ENCODE peak calls at places on chromosome 13, in four cellular contexts. C is upper lobe of left lung, P is sigmoid colon, R is breast epithelium. Z is an unnamed sample.

GRCh38 chr13:31418186-31418585 is 218.4 kb downstream of the B3GLCT start:
- DNase-seq in P (no peak), R (no peak), C (no peak), Z (no peak)

GRCh38 chr13:106133025-106133424 is 402.4 kb downstream of the EFNB2 start:
- DNase-seq in R (no peak), C (no peak), P (no peak), Z (no peak)

GRCh38 chr13:110197471-110197870 is 109.5 kb downstream of the COL4A1 start:
- DNase-seq in C (no peak), P (no peak), R (no peak), Z (no peak)

GRCh38 chr13:45674908-45675307 is 27.2 kb upstream of the CBY2 start:
- DNase-seq in R (peak; percentile 92), C (no peak), P (no peak), Z (no peak)

GRCh38 chr13:27130223-27131015 is 41.2 kb downstream of the USP12 start:
- DNase-seq in P (no peak), C (no peak), R (no peak), Z (no peak)

GRCh38 chr13:64579331-64579730 is 2650.8 kb downstream of the PCDH9 start:
- DNase-seq in C (no peak), P (no peak), R (no peak), Z (no peak)

GRCh38 chr13:97629601-97630272 is 195.8 kb downstream of the RAP2A start:
- DNase-seq in P (no peak), R (no peak), C (no peak), Z (no peak)

GRCh38 chr13:35859981-35860380 is 271.2 kb downstream of the DCLK1 start:
- DNase-seq in R (no peak), C (no peak), P (no peak), Z (no peak)

GRCh38 chr13:102028846-102029245 is 373.0 kb downstream of the FGF14 start:
- DNase-seq in R (no peak), P (no peak), C (no peak), Z (no peak)

GRCh38 chr13:31755803-31756212 is 16.5 kb downstream of the RXFP2 start:
- DNase-seq in C (no peak), R (no peak), P (no peak), Z (no peak)

GRCh38 chr13:23898101-23898500 is 799 bp upstream of the C1QTNF9B start:
- DNase-seq in P (peak; percentile 85), C (no peak), R (no peak), Z (no peak)

GRCh38 chr13:39040206-39040605 is 1.9 kb downstream of the NHLRC3 start:
- DNase-seq in C (no peak), P (no peak), R (no peak), Z (no peak)

GRCh38 chr13:27788271-27788670 is 4.0 kb upstream of the GSX1 start:
- DNase-seq in P (no peak), R (no peak), C (no peak), Z (no peak)

GRCh38 chr13:49436890-49437289 is 7.0 kb downstream of the CAB39L start:
- DNase-seq in P (peak; percentile 77), R (no peak), C (no peak), Z (no peak)

GRCh38 chr13:97468331-97468730 is 34.4 kb downstream of the RAP2A start:
- DNase-seq in C (no peak), R (no peak), P (no peak), Z (no peak)

GRCh38 chr13:44618326-44618725 is 42.2 kb upstream of the TSC22D1 start:
- DNase-seq in C (no peak), P (no peak), R (no peak), Z (no peak)

GRCh38 chr13:50543767-50544166 is 299.7 kb downstream of the DLEU7 start:
- DNase-seq in P (no peak), C (no peak), R (no peak), Z (no peak)

GRCh38 chr13:62309904-62310303 is 894.3 kb upstream of the PCDH20 start:
- DNase-seq in C (no peak), P (no peak), R (no peak), Z (no peak)

GRCh38 chr13:94309997-94310842 is 169.3 kb downstream of the DCT start:
- DNase-seq in R (no peak), C (no peak), P (no peak), Z (no peak)

GRCh38 chr13:40682449-40683240 is 16.2 kb upstream of the FOXO1 start:
- DNase-seq in C (no peak), P (no peak), R (no peak), Z (no peak)

GRCh38 chr13:100234524-100235136 is 145.7 kb downstream of the PCCA start:
- DNase-seq in P (no peak), R (no peak), C (no peak), Z (no peak)

GRCh38 chr13:91304740-91305139 is 42.7 kb upstream of the MIR17HG start:
- DNase-seq in R (no peak), C (no peak), P (no peak), Z (no peak)

GRCh38 chr13:105787518-105788085 is 747.9 kb downstream of the EFNB2 start:
- DNase-seq in C (no peak), R (no peak), P (no peak), Z (no peak)

GRCh38 chr13:25111557-25111956 is 15.6 kb downstream of the PABPC3 start:
- DNase-seq in R (no peak), P (no peak), C (no peak), Z (no peak)

GRCh38 chr13:27774651-27775050 is 17.6 kb upstream of the GSX1 start:
- DNase-seq in C (no peak), P (no peak), R (no peak), Z (no peak)

GRCh38 chr13:72754111-72754510 is 26.4 kb downstream of the BORA start:
- DNase-seq in R (no peak), C (no peak), P (no peak), Z (no peak)

GRCh38 chr13:113928701-113929627 is 44.9 kb downstream of the C13orf46 start:
- DNase-seq in R (peak; percentile 84), C (peak; percentile 27), P (peak; percentile 91), Z (peak; percentile 68)

GRCh38 chr13:21012841-21013681 is 48.3 kb downstream of the LATS2 start:
- DNase-seq in R (no peak), C (no peak), P (no peak), Z (no peak)

GRCh38 chr13:75836441-75836840 is 200.3 kb downstream of the LMO7 start:
- DNase-seq in R (peak; percentile 34), P (no peak), C (peak; percentile 84), Z (no peak)

GRCh38 chr13:24032674-24033073 is 127.8 kb upstream of the SPATA13 start:
- DNase-seq in C (no peak), R (no peak), P (no peak), Z (no peak)

GRCh38 chr13:47945738-47946137 is 55.3 kb downstream of the SUCLA2 start:
- DNase-seq in P (no peak), C (no peak), R (no peak), Z (no peak)

GRCh38 chr13:110387451-110388140 is 80.5 kb downstream of the COL4A2 start:
- DNase-seq in C (no peak), P (peak; percentile 91), R (peak; percentile 64), Z (no peak)

GRCh38 chr13:23656637-23657036 is 86.4 kb downstream of the TNFRSF19 start:
- DNase-seq in P (no peak), C (no peak), R (no peak), Z (no peak)

GRCh38 chr13:73399347-73400216 is 340.8 kb downstream of the KLF5 start:
- DNase-seq in C (no peak), R (no peak), P (no peak), Z (no peak)

GRCh38 chr13:113802090-113802531 is 43.1 kb downstream of the TMEM255B start:
- DNase-seq in C (no peak), R (no peak), P (peak; percentile 68), Z (peak; percentile 74)

GRCh38 chr13:23867027-23867491 is 22.1 kb downstream of the MIPEP start:
- DNase-seq in R (no peak), P (no peak), C (peak; percentile 46), Z (no peak)

GRCh38 chr13:41050041-41050440 is 11.3 kb upstream of the WBP4 start:
- DNase-seq in C (no peak), P (no peak), R (no peak), Z (no peak)

GRCh38 chr13:33509642-33510229 is 224.2 kb upstream of the STARD13 start:
- DNase-seq in C (peak; percentile 57), R (peak; percentile 54), P (peak; percentile 81), Z (peak; percentile 68)
- TF ChIP-seq POLR2AphosphoS5 in C (peak; percentile 89), R (peak; percentile 53), P (no peak), Z (peak; percentile 80)

GRCh38 chr13:79349011-79349410 is 57.0 kb downstream of the RBM26 start:
- DNase-seq in C (no peak), R (no peak), P (no peak), Z (no peak)
- H3K36me3 ChIP-seq in C (peaks cover 55% of the 10 kb centered on the region), R (peaks cover 3% of the 10 kb centered on the region), P (peaks cover 5% of the 10 kb centered on the region), Z (peaks cover 100% of the 10 kb centered on the region)

GRCh38 chr13:68025604-68026003 is 795.5 kb upstream of the PCDH9 start:
- DNase-seq in P (no peak), R (no peak), C (no peak), Z (no peak)

GRCh38 chr13:68019901-68020300 is 789.8 kb upstream of the PCDH9 start:
- DNase-seq in C (no peak), R (no peak), P (no peak), Z (no peak)

GRCh38 chr13:68026077-68026476 is 795.9 kb upstream of the PCDH9 start:
- DNase-seq in C (no peak), R (no peak), P (no peak), Z (no peak)

GRCh38 chr13:68027311-68027710 is 797.2 kb upstream of the PCDH9 start:
- DNase-seq in C (no peak), R (no peak), P (no peak), Z (no peak)

GRCh38 chr13:68023838-68024581 is 793.9 kb upstream of the PCDH9 start:
- DNase-seq in C (no peak), R (no peak), P (no peak), Z (no peak)
- H3K4me1 ChIP-seq in C (no peaks in the 10 kb centered on the region), R (no peaks in the 10 kb centered on the region), P (no peaks in the 10 kb centered on the region), Z (no peaks in the 10 kb centered on the region)

GRCh38 chr13:66794340-66795031 is 435.6 kb downstream of the PCDH9 start:
- DNase-seq in R (no peak), P (no peak), C (no peak), Z (no peak)
- TF ChIP-seq POLR2AphosphoS5 in R (no peak), P (no peak), C (no peak), Z (no peak)

Z was measured in spleen.